ENCODE peak calls at places on chromosomes 12 and 14, in five cellular contexts. P is CD8-positive, alpha-beta T cell; L is cardiac fibroblast; N is AG04450; R is HepG2. U is an unnamed sample.

GRCh38 chr14:23639891-23640523 is 3.8 kb downstream of the DHRS2 start:
- DNase-seq in P (no peak), L (no peak), N (no peak), R (no peak), U (no peak)

GRCh38 chr14:37122288-37122687 is 50.1 kb downstream of the SLC25A21 start:
- DNase-seq in P (no peak), L (peak), N (peak), R (peak), U (no peak)

GRCh38 chr12:99110866-99111265 is 465.8 kb downstream of the APAF1 start:
- DNase-seq in P (no peak), L (no peak), N (no peak), R (no peak), U (no peak)

GRCh38 chr14:100030441-100031153 is 34.6 kb upstream of the EVL start:
- DNase-seq in P (no peak), L (peak), N (peak), R (no peak), U (no peak)

GRCh38 chr12:22625671-22626251 is 790 bp downstream of the ETNK1 start:
- DNase-seq in P (peak), L (peak), N (no peak), R (peak), U (no peak)

GRCh38 chr14:72416892-72417291 is 477.0 kb downstream of the DPF3 start:
- DNase-seq in P (no peak), L (no peak), N (no peak), R (peak), U (no peak)

GRCh38 chr12:10331642-10332239 is 24.1 kb downstream of the KLRD1 start:
- DNase-seq in P (no peak), L (peak), N (peak), R (peak), U (peak)

GRCh38 chr12:132433641-132434395 is 56.1 kb upstream of the FBRSL1 start:
- DNase-seq in P (no peak), L (no peak), N (no peak), R (no peak), U (no peak)

GRCh38 chr14:88359500-88359899 is 26.0 kb upstream of the SPATA7 start:
- DNase-seq in P (no peak), L (no peak), N (no peak), R (no peak), U (no peak)

GRCh38 chr14:42222924-42223471 is 616.3 kb downstream of the LRFN5 start:
- DNase-seq in P (no peak), L (peak), N (peak), R (no peak), U (no peak)

GRCh38 chr12:121205491-121205890 is 4.4 kb upstream of the P2RX4 start:
- DNase-seq in P (no peak), L (no peak), N (no peak), R (no peak), U (no peak)

GRCh38 chr14:53634793-53635192 is 321.8 kb downstream of the BMP4 start:
- DNase-seq in P (no peak), L (no peak), N (no peak), R (no peak), U (no peak)

GRCh38 chr12:76920182-76921014 is 41.6 kb upstream of the CSRP2 start:
- DNase-seq in P (no peak), L (no peak), N (no peak), R (no peak), U (no peak)

GRCh38 chr12:22018860-22019259 is 27.2 kb upstream of the CMAS start:
- DNase-seq in P (no peak), L (peak), N (no peak), R (no peak), U (no peak)

GRCh38 chr12:124774462-124775167 is 89.0 kb downstream of the SCARB1 start:
- DNase-seq in P (no peak), L (peak), N (no peak), R (no peak), U (no peak)

GRCh38 chr14:35050652-35051051 is 4.6 kb downstream of the FAM177A1 start:
- DNase-seq in P (no peak), L (peak), N (no peak), R (peak), U (no peak)

GRCh38 chr12:11798856-11799530 is 149.5 kb downstream of the ETV6 start:
- DNase-seq in P (no peak), L (peak), N (peak), R (peak), U (no peak)

GRCh38 chr14:67241416-67242362 is at the start of gene PALS1:
- DNase-seq in P (no peak), L (peak), N (peak), R (peak), U (no peak)

GRCh38 chr12:43338848-43339526 is 213.0 kb downstream of the ADAMTS20 start:
- DNase-seq in P (no peak), L (peak), N (no peak), R (peak), U (no peak)

GRCh38 chr12:115294443-115295133 is 610.6 kb upstream of the TBX3 start:
- DNase-seq in P (no peak), L (peak), N (peak), R (no peak), U (no peak)

DNA sequence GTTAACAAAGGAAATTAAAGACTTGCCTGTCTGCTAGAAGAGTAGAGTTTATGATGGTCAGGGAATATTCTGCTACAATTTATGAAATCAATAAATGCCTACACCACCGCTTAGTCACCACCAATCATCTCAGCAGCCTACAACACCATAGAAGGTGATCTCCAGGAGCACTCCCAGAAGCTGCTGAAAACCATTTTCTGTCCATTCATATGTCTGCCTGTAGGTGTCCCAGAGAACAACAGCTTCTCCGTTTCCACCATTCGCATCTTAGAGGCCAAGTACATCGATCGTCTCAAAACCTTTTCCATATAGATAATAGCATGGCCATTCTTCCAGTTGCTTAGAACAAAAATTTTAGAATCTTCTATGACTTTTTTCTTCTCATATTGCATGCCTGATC is 303.4 kb downstream of the KCNC2 start:
- DNase-seq in P (no peak), L (no peak), N (no peak), R (peak), U (no peak)
- TF ChIP-seq CTCF in P (no peak), L (no peak), N (peak), R (peak), U (peak)

GRCh38 chr12:26304273-26304672 is 108.9 kb downstream of the SSPN start:
- DNase-seq in P (no peak), L (no peak), N (no peak), R (no peak), U (no peak)

DNA sequence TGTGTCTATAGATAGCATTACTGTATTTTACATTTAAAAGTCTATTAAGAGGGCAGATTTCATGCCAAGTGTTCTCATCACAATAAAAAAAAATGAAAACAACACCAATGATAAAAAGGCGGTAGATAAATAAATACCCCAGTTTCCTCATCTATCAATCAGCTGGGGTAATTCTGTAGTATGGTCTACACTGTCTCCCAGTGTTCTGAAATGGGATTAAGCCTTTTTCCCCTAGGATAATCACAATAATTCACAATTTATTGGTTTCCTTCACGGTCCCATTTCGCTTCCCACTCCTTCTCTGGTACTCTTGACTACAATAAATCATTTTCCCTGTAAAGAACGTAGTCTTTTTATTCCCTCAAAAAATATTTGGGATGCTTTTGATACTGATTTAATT is 114.3 kb downstream of the SSPN start:
- DNase-seq in P (no peak), L (no peak), N (no peak), R (no peak), U (no peak)
- TF ChIP-seq CTCF in P (no peak), L (no peak), N (no peak), R (no peak), U (no peak)

GRCh38 chr12:18859400-18859799 is 121.5 kb downstream of the CAPZA3 start:
- DNase-seq in P (no peak), L (no peak), N (no peak), R (no peak), U (no peak)

GRCh38 chr12:18863769-18864500 is 126.0 kb downstream of the CAPZA3 start:
- DNase-seq in P (no peak), L (no peak), N (no peak), R (no peak), U (no peak)

GRCh38 chr12:18864900-18865561 is 127.1 kb downstream of the CAPZA3 start:
- DNase-seq in P (no peak), L (peak), N (no peak), R (no peak), U (no peak)

GRCh38 chr12:18857656-18858055 is 119.7 kb downstream of the CAPZA3 start:
- DNase-seq in P (no peak), L (no peak), N (no peak), R (no peak), U (no peak)

GRCh38 chr12:18861287-18861858 is 123.5 kb downstream of the CAPZA3 start:
- DNase-seq in P (no peak), L (peak), N (no peak), R (peak), U (no peak)
- TF ChIP-seq CTCF in P (peak), L (peak), N (peak), R (peak), U (peak)

DNA sequence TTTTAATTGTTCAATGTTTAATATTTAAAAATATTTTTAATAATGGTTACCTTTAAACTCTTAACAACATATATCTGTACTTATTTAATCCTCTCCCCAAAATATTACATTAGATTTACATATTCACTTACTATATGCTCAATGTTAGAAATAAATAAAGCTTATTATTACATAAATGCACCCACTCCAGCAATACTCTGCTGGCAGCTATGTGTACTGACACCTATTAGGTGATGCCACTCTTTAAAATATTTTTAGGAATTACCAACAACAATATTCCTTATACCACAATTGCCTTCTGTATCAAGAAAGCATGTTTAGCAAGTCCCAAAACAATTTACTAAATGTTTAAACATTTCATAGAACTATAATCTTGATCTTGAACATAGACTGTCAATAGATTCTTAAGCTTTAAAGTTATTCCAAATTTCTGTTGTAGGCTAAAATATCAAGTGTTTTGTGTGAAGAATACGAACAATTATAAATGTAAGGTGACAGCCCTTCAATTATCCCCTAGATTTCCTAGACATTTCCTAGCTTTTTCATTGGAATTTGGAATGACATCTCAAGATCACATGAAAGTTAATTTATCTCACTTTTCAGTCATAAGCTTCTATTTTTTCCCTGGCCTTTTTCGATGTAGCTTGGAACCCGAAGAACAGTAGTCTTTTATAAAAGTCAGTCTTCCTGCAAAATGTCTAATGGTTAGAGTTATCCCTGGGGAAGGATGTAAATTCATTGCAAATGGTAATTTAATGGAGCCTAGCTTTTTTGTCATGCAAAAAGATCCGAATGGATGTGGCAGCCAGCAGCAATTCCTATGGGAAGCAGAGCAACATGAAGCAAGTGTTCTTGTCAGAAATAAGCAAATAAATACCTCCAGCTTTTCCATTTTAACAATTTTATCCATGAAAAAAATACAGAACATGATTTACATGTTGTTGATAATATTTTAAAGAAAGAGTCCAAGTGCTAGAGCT is 907.5 kb upstream of the ATXN7L3B start:
- DNase-seq in P (no peak), L (no peak), N (no peak), R (no peak), U (no peak)
- TF ChIP-seq CTCF in P (no peak), L (no peak), N (no peak), R (no peak), U (no peak)

DNA sequence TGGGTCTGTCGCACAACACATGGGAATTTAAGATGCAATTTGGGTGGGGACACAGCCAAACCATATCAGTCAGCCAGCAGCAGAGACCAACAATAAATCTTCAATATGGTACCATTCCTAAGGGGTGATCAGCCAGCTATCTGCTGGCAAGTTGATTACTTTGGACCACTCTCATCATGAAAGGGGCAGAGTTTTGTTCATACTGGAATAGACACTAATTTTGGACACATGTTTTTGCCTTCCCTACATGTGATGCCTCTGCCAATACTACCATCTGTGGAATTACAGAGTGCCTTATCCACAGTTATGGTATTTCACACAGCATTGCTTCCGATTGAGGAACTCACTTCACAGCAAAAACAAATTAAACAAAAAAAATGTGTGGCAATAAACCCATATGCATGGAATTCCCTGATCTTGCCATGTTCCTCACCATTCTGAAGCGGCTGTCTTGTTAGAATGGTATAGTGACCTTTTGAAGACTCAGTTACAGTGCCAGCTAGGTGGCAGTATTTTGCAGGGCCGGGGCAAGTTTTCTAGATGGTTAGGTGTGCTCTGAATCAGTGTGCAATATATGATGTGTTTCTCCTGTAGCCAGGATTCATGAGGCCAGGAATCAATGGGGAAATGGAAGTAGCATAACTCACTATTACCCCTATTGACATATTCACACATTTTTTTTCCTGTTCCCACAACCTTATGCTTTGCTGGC is 179.0 kb upstream of the IGF1 start:
- DNase-seq in P (no peak), L (no peak), N (no peak), R (no peak), U (no peak)
- TF ChIP-seq CTCF in P (no peak), L (no peak), N (no peak), R (peak), U (no peak)

GRCh38 chr12:93766802-93767523 is 89.8 kb downstream of the CRADD start:
- DNase-seq in P (no peak), L (peak), N (no peak), R (no peak), U (no peak)
- TF ChIP-seq CTCF in P (peak), L (peak), N (peak), R (peak), U (peak)

GRCh38 chr14:59254146-59254910 is 65.9 kb downstream of the DAAM1 start:
- DNase-seq in P (no peak), L (peak), N (peak), R (no peak), U (no peak)
- TF ChIP-seq CTCF in P (no peak), L (no peak), N (no peak), R (no peak), U (no peak)

GRCh38 chr12:112908548-112908947 is 1.8 kb downstream of the OAS1 start:
- DNase-seq in P (no peak), L (no peak), N (no peak), R (no peak), U (no peak)
- TF ChIP-seq CTCF in P (no peak), L (no peak), N (no peak), R (no peak), U (no peak)